ENCODE peak calls at places on chromosomes 16 and 17, in eight cellular contexts. G, P, T, V, J, R, U and X are unnamed samples. For H3K9me2 and H4K20me1, the result is how much of the 10 kb centered on the place peaks cover.

GRCh38 chr17:46862949-46863348 is 11.6 kb downstream of the WNT9B start:
- DNase-seq in U (no peak), T (no peak), J (peak), P (no peak), R (no peak), V (no peak), G (no peak), X (no peak)

GRCh38 chr17:7119314-7119713 is 4.7 kb upstream of the ASGR2 start:
- DNase-seq in U (no peak), T (no peak), V (no peak), J (peak), G (no peak), R (no peak), P (no peak), X (no peak)

GRCh38 chr17:48328457-48328856 is 101.6 kb downstream of the SKAP1 start:
- DNase-seq in R (no peak), U (no peak), T (no peak), V (no peak), G (no peak), J (no peak), P (no peak), X (peak)

GRCh38 chr16:57084257-57084770 is 8.1 kb upstream of the CPNE2 start:
- DNase-seq in U (peak), R (peak), P (peak), T (peak), J (peak), V (peak), G (peak), X (peak)

GRCh38 chr17:12580640-12581039 is 85.0 kb upstream of the MYOCD start:
- DNase-seq in V (no peak), R (no peak), G (no peak), P (no peak), T (no peak), J (no peak), U (no peak), X (no peak)

GRCh38 chr16:22948058-22948602 is 134.2 kb downstream of the HS3ST2 start:
- DNase-seq in J (peak), P (peak), V (no peak), R (no peak), U (no peak), T (no peak), G (no peak), X (no peak)

GRCh38 chr17:8162232-8162996 is at the start of gene VAMP2:
- DNase-seq in R (peak), T (no peak), P (peak), U (peak), G (peak), V (peak), J (peak), X (peak)

GRCh38 chr16:12283596-12283995 is 307.1 kb downstream of the SNX29 start:
- DNase-seq in J (no peak), R (no peak), T (no peak), P (no peak), V (no peak), G (no peak), U (no peak), X (no peak)

GRCh38 chr16:87713469-87714229 is 52.1 kb downstream of the KLHDC4 start:
- DNase-seq in V (no peak), G (peak), U (no peak), J (no peak), P (no peak), R (no peak), T (no peak), X (no peak)
- H3K9me2 ChIP-seq in V (under half), G (under half), U (under half), J (under half), P (under half), R (under half), T (under half), X (under half)

DNA sequence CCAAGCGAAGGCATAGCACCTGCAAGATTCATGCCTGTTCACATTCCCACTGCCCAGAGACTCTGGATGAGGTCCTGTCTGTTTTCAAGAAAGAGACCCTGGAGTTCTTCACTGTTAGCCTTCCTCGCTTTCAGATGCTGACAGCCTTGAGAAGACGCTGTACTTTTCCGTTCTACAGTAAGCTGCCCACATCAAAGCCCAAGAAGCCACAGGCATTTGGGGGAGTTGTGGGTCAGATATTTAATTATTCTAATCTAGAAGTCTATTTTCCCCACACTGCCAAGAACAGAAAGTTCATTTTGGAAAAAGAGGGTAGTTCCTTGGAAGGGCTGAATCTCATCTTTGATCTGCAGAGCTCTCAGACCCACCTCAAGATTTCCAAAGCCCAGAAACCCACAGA is 127.9 kb downstream of the AXIN2 start:
- DNase-seq in J (no peak), U (no peak), R (no peak), G (no peak), T (no peak), P (no peak), V (peak), X (no peak)
- TF ChIP-seq EZH2phosphoT487 in J (no peak), U (no peak), R (no peak), G (no peak), T (no peak), P (no peak), V (no peak), X (no peak)

GRCh38 chr17:59707971-59708425 is 544 bp downstream of the VMP1 start:
- DNase-seq in J (peak), G (peak), R (no peak), P (no peak), T (no peak), V (peak), U (no peak), X (no peak)

GRCh38 chr17:59702304-59702703 is 4.9 kb downstream of the PTRH2 start:
- DNase-seq in V (no peak), P (no peak), G (no peak), T (no peak), J (no peak), U (no peak), R (no peak), X (no peak)

GRCh38 chr17:59711936-59712335 is 4.5 kb downstream of the VMP1 start:
- DNase-seq in R (no peak), U (no peak), J (no peak), T (no peak), G (no peak), V (no peak), P (no peak), X (no peak)

GRCh38 chr17:59706900-59707181 is 389 bp downstream of the PTRH2 start:
- DNase-seq in R (no peak), U (no peak), G (no peak), P (no peak), V (no peak), J (no peak), T (no peak), X (no peak)

DNA sequence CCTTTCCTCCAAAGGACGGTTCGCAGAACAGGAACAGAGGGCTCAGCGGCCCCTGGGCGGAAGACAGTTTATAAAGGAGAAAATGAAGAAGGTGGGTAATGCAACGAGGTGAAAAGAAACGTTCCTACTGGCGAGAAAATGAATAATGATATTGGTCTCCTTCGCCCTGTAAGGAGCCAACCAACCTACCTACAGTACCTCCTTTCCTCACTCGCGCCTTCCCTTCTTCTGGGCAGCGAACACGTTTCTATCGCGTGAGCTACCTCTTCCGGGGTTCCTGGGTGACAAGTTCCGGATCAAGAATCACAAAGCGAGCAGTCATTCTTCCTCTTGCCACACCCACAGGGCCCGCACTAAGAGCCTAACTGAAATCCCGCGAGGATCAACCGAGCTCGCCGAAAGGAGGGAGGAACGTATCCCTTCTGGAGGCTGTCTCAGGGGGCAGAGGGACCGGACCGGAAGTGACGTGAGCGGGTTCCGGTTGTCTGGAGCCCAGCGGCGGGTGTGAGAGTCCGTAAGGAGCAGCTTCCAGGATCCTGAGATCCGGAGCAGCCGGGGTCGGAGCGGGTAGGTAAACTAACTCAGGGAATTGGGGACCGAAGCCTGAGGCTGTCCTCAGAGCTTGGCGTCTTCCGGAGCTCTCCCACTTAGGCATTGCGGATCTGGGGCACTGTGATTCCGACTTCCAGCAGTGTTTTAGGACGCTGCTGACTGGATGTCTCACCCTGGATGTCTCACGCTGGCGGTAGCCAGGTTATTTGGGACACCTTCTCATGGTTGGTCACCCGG is at the start of the genes PTRH2 and VMP1:
- DNase-seq in G (peak), J (peak), R (peak), V (peak), P (peak), U (peak), T (peak), X (peak)
- H4K20me1 ChIP-seq in G (under half), J (under half), R (under half), V (under half), P (under half), U (under half), T (under half), X (half or more)

GRCh38 chr17:35555695-35556094 is 4.9 kb downstream of the SLFN14 start:
- DNase-seq in T (no peak), J (peak), U (peak), V (no peak), P (no peak), R (no peak), G (no peak), X (peak)

GRCh38 chr17:35559495-35559894 is 1.1 kb downstream of the SLFN14 start:
- DNase-seq in T (no peak), R (no peak), U (no peak), J (no peak), G (no peak), V (no peak), P (no peak), X (no peak)

GRCh38 chr17:35553310-35553709 is 7.3 kb downstream of the SLFN14 start:
- DNase-seq in R (no peak), V (no peak), P (no peak), G (no peak), T (no peak), J (no peak), U (no peak), X (no peak)

GRCh38 chr17:35557353-35557752 is 3.3 kb downstream of the SLFN14 start:
- DNase-seq in J (no peak), V (no peak), U (no peak), R (no peak), P (no peak), G (no peak), T (no peak), X (no peak)

GRCh38 chr17:35554668-35555067 is 6.0 kb downstream of the SLFN14 start:
- DNase-seq in R (no peak), G (no peak), P (peak), J (no peak), T (no peak), U (no peak), V (no peak), X (no peak)
- H3K9me2 ChIP-seq in R (under half), G (under half), P (under half), J (under half), T (under half), U (under half), V (under half), X (under half)

DNA sequence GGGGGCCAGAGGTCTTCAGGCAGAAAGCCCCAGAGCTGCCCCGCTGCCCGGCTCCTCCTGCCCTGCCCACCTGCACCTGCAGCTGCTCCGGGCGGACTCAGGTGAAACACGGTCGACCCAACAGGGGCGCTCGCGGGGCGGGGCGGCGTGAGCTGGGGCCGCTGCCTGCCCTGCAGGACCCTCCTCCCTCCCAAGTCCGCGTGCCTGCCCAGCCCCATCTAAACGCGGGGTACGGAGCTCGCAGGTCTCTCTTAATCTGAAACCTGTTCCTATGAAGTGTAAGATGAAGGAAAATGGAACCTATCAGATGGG is 28.1 kb downstream of the GNPTG start:
- DNase-seq in R (no peak), G (no peak), T (no peak), U (no peak), J (peak), V (no peak), P (no peak), X (no peak)
- TF ChIP-seq EZH2phosphoT487 in R (no peak), G (no peak), T (no peak), U (no peak), J (no peak), V (no peak), P (no peak), X (no peak)

DNA sequence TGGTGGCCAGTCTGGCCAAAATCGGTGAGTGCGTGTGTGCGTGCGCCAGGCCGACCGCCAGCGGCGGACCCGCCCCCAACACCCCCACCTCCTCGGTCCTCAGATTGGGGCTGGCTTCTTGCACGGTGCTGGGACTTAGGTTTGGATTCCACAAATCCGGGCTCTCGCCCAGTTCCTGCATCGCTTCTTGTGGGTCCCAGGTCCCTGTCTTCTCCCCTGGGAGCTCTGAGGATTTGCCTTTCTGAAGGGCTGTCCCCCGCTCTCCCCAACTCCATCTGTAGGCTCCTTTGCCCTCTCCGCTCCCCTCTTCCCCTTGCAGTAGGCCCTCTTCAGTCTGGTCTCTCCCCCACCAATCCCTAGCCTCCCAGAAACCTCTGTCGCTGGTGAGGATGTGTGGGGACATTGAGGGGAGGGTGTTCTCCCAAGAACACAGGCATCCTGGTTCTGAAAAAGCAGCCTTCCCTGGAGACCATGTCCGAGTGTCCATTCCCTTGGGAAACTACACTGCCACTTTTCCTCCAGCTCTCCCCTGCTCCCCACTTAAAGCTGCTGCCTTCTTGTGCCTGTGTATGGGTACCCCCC is 490 bp downstream of the SLC9A5 start:
- DNase-seq in J (peak), P (peak), G (no peak), T (no peak), R (no peak), V (no peak), U (no peak), X (no peak)
- H4K20me1 ChIP-seq in J (under half), P (under half), G (under half), T (under half), R (under half), V (under half), U (under half), X (under half)

DNA sequence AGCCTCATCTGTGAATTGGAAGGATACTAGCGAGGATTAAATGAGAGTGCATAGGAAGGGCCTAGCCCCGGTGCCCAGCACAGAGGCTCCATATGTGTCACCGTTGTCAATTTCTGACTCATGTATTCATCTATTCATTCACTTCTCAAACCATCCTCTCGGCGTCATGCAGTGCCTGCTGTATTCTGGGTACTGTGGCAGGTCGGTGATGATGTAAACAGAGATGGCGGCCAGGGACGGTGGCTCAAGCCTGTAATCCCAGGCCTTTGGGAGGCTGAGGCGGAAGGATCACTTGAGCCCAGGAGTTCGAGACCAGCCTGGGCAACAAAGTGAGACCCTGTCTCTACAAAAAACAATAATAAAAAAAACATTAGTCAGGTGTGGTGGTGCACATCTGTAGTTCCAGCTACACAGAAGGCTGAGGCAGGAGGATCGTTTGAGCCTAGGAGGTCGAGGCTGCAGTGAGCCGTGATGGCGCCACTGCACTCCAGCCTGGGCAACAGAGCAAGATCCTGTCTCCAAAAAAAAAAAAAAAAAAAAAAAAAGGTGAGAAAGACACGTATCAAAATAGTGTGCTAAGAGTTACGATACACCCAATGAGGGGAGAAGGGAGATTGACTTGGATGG is 4.3 kb upstream of the PPP1R1B start:
- DNase-seq in R (peak), V (no peak), J (peak), T (no peak), G (peak), U (no peak), P (peak), X (peak)
- H3K9me2 ChIP-seq in R (under half), V (under half), J (under half), T (under half), G (under half), U (under half), P (under half), X (under half)

GRCh38 chr17:55285340-55286301 is 20.9 kb downstream of the HLF start:
- DNase-seq in G (no peak), U (no peak), T (no peak), R (no peak), P (peak), V (peak), J (no peak), X (no peak)
- TF ChIP-seq EZH2phosphoT487 in G (no peak), U (no peak), T (no peak), R (no peak), P (no peak), V (no peak), J (no peak), X (no peak)